ENCODE peak calls at places on chromosomes 13 and 19, in four cellular contexts. One of them, this sample, is unnamed.

GRCh38 chr13:39322836-39323585 is 280.0 kb downstream of the LHFPL6 start:
- DNase-seq in A549: no peak
- DNase-seq in HepG2: no peak
- DNase-seq in K562: no peak
- DNase-seq in this sample: no peak

GRCh38 chr13:50197705-50198104 is 182.5 kb downstream of the KCNRG start:
- DNase-seq in K562: no peak
- DNase-seq in HepG2: no peak
- DNase-seq in A549: no peak
- DNase-seq in this sample: no peak

GRCh38 chr13:80979035-80979641 is 638.2 kb upstream of the SPRY2 start:
- DNase-seq in A549: peak
- DNase-seq in K562: peak
- DNase-seq in HepG2: peak
- DNase-seq in this sample: peak

GRCh38 chr19:35462476-35462953 is 14.5 kb downstream of the FFAR2 start:
- DNase-seq in HepG2: no peak
- DNase-seq in K562: no peak
- DNase-seq in A549: no peak
- DNase-seq in this sample: no peak

GRCh38 chr13:83618966-83619365 is 263.3 kb downstream of the SLITRK1 start:
- DNase-seq in HepG2: no peak
- DNase-seq in A549: no peak
- DNase-seq in K562: no peak
- DNase-seq in this sample: no peak

GRCh38 chr13:108281941-108282340 is 12.4 kb downstream of the TNFSF13B start:
- DNase-seq in A549: no peak
- DNase-seq in K562: peak
- DNase-seq in HepG2: no peak
- DNase-seq in this sample: no peak

GRCh38 chr19:2040647-2041435 is 10.2 kb downstream of the MKNK2 start:
- DNase-seq in A549: no peak
- DNase-seq in HepG2: no peak
- DNase-seq in K562: no peak
- DNase-seq in this sample: no peak

GRCh38 chr13:33550885-33551284 is 265.3 kb upstream of the STARD13 start:
- DNase-seq in HepG2: no peak
- DNase-seq in A549: no peak
- DNase-seq in K562: no peak
- DNase-seq in this sample: no peak

GRCh38 chr13:99522288-99522687 is 21.0 kb downstream of the TM9SF2 start:
- DNase-seq in A549: no peak
- DNase-seq in K562: no peak
- DNase-seq in HepG2: no peak
- DNase-seq in this sample: no peak

GRCh38 chr13:108981407-108981806 is 352.0 kb downstream of the MYO16 start:
- DNase-seq in K562: no peak
- DNase-seq in A549: no peak
- DNase-seq in HepG2: no peak
- DNase-seq in this sample: no peak

GRCh38 chr19:17846146-17846545 is 1.6 kb downstream of the JAK3 start:
- DNase-seq in HepG2: no peak
- DNase-seq in K562: no peak
- DNase-seq in A549: no peak
- DNase-seq in this sample: no peak

GRCh38 chr19:54203151-54203611 is 2.5 kb downstream of the RPS9 start:
- DNase-seq in HepG2: peak
- DNase-seq in A549: no peak
- DNase-seq in K562: no peak
- DNase-seq in this sample: no peak

GRCh38 chr19:19529783-19530422 is 1.2 kb downstream of the YJEFN3 start:
- DNase-seq in HepG2: no peak
- DNase-seq in A549: no peak
- DNase-seq in K562: no peak
- DNase-seq in this sample: no peak

DNA sequence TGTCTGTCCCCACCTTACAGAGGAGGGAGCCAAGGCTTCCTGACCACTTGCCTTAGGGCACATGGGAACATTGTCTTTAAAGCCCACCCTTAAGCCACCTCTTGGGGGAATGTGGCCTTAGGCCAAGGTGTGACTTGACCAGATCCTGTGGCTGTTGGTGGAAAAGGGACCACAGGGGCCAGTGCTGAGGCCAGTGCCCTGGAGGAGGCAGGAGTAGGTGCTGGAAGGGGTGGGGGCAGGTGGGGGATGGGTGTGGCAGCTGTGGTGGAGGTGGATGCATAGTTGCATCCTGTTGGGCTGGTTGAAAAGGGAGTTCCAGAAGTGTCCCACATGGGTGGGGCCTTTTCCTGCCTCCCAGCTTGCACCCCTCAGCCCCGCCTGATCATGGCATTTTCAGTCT is 44.8 kb downstream of the DNM2 start:
- DNase-seq in HepG2: no peak
- DNase-seq in A549: no peak
- DNase-seq in K562: no peak
- DNase-seq in this sample: no peak
- TF ChIP-seq HMGXB4 in HepG2: no peak
- TF ChIP-seq HMGXB4 in A549: no peak
- TF ChIP-seq HMGXB4 in K562: no peak
- TF ChIP-seq HMGXB4 in this sample: no peak

GRCh38 chr19:43078311-43078710 is 4.2 kb downstream of the PSG2 start:
- DNase-seq in HepG2: no peak
- DNase-seq in A549: no peak
- DNase-seq in K562: no peak
- DNase-seq in this sample: no peak
- TF ChIP-seq HMGXB4 in HepG2: no peak
- TF ChIP-seq HMGXB4 in A549: no peak
- TF ChIP-seq HMGXB4 in K562: no peak
- TF ChIP-seq HMGXB4 in this sample: no peak

GRCh38 chr19:48095637-48096175 is 14.9 kb downstream of the PLA2G4C start:
- DNase-seq in A549: no peak
- DNase-seq in K562: no peak
- DNase-seq in HepG2: no peak
- DNase-seq in this sample: no peak

GRCh38 chr19:48094129-48094842 is 16.3 kb downstream of the PLA2G4C start:
- DNase-seq in HepG2: no peak
- DNase-seq in A549: no peak
- DNase-seq in K562: no peak
- DNase-seq in this sample: no peak

GRCh38 chr19:48090281-48090802 is 20.3 kb downstream of the PLA2G4C start:
- DNase-seq in A549: no peak
- DNase-seq in K562: no peak
- DNase-seq in HepG2: no peak
- DNase-seq in this sample: no peak

GRCh38 chr19:48094843-48095203 is 15.8 kb downstream of the PLA2G4C start:
- DNase-seq in K562: no peak
- DNase-seq in HepG2: no peak
- DNase-seq in A549: no peak
- DNase-seq in this sample: no peak
- TF ChIP-seq HMGXB4 in K562: no peak
- TF ChIP-seq HMGXB4 in HepG2: no peak
- TF ChIP-seq HMGXB4 in A549: no peak
- TF ChIP-seq HMGXB4 in this sample: no peak

GRCh38 chr13:29752175-29752574 is 98.2 kb downstream of the UBL3 start:
- DNase-seq in A549: no peak
- DNase-seq in HepG2: no peak
- DNase-seq in K562: no peak
- DNase-seq in this sample: no peak

GRCh38 chr13:29750178-29750530 is 100.3 kb downstream of the UBL3 start:
- DNase-seq in A549: no peak
- DNase-seq in K562: no peak
- DNase-seq in HepG2: no peak
- DNase-seq in this sample: no peak

GRCh38 chr13:29754486-29754806 is 96.0 kb downstream of the UBL3 start:
- DNase-seq in HepG2: peak
- DNase-seq in K562: no peak
- DNase-seq in A549: no peak
- DNase-seq in this sample: peak

GRCh38 chr13:29756506-29756905 is 93.9 kb downstream of the UBL3 start:
- DNase-seq in HepG2: no peak
- DNase-seq in A549: no peak
- DNase-seq in K562: no peak
- DNase-seq in this sample: no peak

GRCh38 chr13:29753593-29754485 is 96.6 kb downstream of the UBL3 start:
- DNase-seq in HepG2: no peak
- DNase-seq in A549: no peak
- DNase-seq in K562: no peak
- DNase-seq in this sample: no peak
- TF ChIP-seq HMGXB4 in HepG2: no peak
- TF ChIP-seq HMGXB4 in A549: no peak
- TF ChIP-seq HMGXB4 in K562: no peak
- TF ChIP-seq HMGXB4 in this sample: no peak

GRCh38 chr19:10677796-10678195 is 23.4 kb upstream of the QTRT1 start:
- DNase-seq in A549: no peak
- DNase-seq in K562: no peak
- DNase-seq in HepG2: no peak
- DNase-seq in this sample: no peak
- TF ChIP-seq HMGXB4 in A549: no peak
- TF ChIP-seq HMGXB4 in K562: no peak
- TF ChIP-seq HMGXB4 in HepG2: no peak
- TF ChIP-seq HMGXB4 in this sample: no peak

GRCh38 chr13:27476943-27477681 is 26.7 kb upstream of the MTIF3 start:
- DNase-seq in K562: no peak
- DNase-seq in HepG2: peak
- DNase-seq in A549: peak
- DNase-seq in this sample: no peak
- TF ChIP-seq HMGXB4 in K562: no peak
- TF ChIP-seq HMGXB4 in HepG2: no peak
- TF ChIP-seq HMGXB4 in A549: no peak
- TF ChIP-seq HMGXB4 in this sample: no peak